ENCODE peak calls at places on chromosomes 4 and X, in six cellular contexts. E is neural progenitor cell, U is left ventricle myocardium inferior, S is GM23248, N is IMR-90, M is endodermal cell. L is an unnamed sample. For H3K9me3, the result is how much of the 10 kb centered on the place peaks cover.

GRCh38 chr4:159227378-159227777 is 124.5 kb downstream of the RAPGEF2 start:
- DNase-seq in E (no peak), U (no peak), S (peak), N (peak), M (no peak), L (no peak)

GRCh38 chr4:10179957-10180602 is 63.5 kb upstream of the WDR1 start:
- DNase-seq in E (no peak), U (no peak), S (peak), N (peak), M (no peak), L (no peak)

GRCh38 chrX:81120936-81121351 is 80.8 kb downstream of the HMGN5 start:
- DNase-seq in E (peak), U (peak), S (peak), N (peak), M (peak), L (peak)

GRCh38 chrX:150558424-150558823 is 10.0 kb upstream of the MTM1 start:
- DNase-seq in E (peak), U (no peak), S (no peak), N (no peak), M (peak), L (no peak)

GRCh38 chrX:9730078-9730477 is 35.6 kb downstream of the GPR143 start:
- DNase-seq in E (no peak), U (no peak), S (no peak), N (no peak), M (no peak), L (no peak)

GRCh38 chrX:71482228-71482958 is 50.5 kb upstream of the OGT start:
- DNase-seq in E (no peak), U (no peak), S (no peak), N (no peak), M (no peak), L (no peak)

GRCh38 chrX:41153453-41153852 is 68.2 kb downstream of the USP9X start:
- DNase-seq in E (no peak), U (no peak), S (no peak), N (peak), M (no peak), L (no peak)

GRCh38 chr4:1532549-1533395 is 126.5 kb upstream of the NKX1-1 start:
- DNase-seq in E (no peak), U (peak), S (no peak), N (no peak), M (no peak), L (no peak)

GRCh38 chr4:174316546-174316945 is 32.8 kb downstream of the CEP44 start:
- DNase-seq in E (no peak), U (no peak), S (peak), N (peak), M (no peak), L (no peak)

GRCh38 chrX:618761-619450 is 11.7 kb upstream of the SHOX start:
- DNase-seq in E (peak), U (no peak), S (no peak), N (no peak), M (peak), L (no peak)

GRCh38 chrX:21741869-21742701 is 15.8 kb downstream of the SMPX start:
- DNase-seq in E (no peak), U (no peak), S (no peak), N (no peak), M (no peak), L (peak)

GRCh38 chr4:7872264-7872771 is 67.3 kb downstream of the AFAP1 start:
- DNase-seq in E (no peak), U (no peak), S (peak), N (peak), M (no peak), L (peak)

GRCh38 chr4:63901311-63901710 is 507.9 kb downstream of the TECRL start:
- DNase-seq in E (no peak), U (no peak), S (no peak), N (no peak), M (no peak), L (no peak)

GRCh38 chr4:56744030-56744429 is 62.9 kb upstream of the HOPX start:
- DNase-seq in E (no peak), U (no peak), S (no peak), N (no peak), M (no peak), L (no peak)

GRCh38 chr4:26930964-26931363 is 70.3 kb downstream of the STIM2 start:
- DNase-seq in E (peak), U (no peak), S (no peak), N (no peak), M (no peak), L (no peak)

GRCh38 chrX:19709812-19710518 is 177.4 kb downstream of the SH3KBP1 start:
- DNase-seq in E (no peak), U (no peak), S (peak), N (peak), M (no peak), L (no peak)

GRCh38 chrX:43870758-43871419 is 11.4 kb downstream of the MAOB start:
- DNase-seq in E (no peak), U (peak), S (no peak), N (no peak), M (no peak), L (no peak)

GRCh38 chrX:134538316-134538715 is 78.4 kb downstream of the HPRT1 start:
- DNase-seq in E (no peak), U (no peak), S (no peak), N (no peak), M (no peak), L (no peak)
- H3K27ac ChIP-seq in E (no peak), U (peak), S (no peak), N (no peak), M (no peak), L (no peak)

GRCh38 chrX:115936008-115936407 is 234.5 kb upstream of the AGTR2 start:
- DNase-seq in E (no peak), U (no peak), S (no peak), N (no peak), M (no peak), L (no peak)
- H3K9me3 ChIP-seq in E (under half), U (under half), S (under half), N (under half), M (under half), L (under half)

GRCh38 chr4:119942806-119943205 is 123.8 kb downstream of the MAD2L1 start:
- DNase-seq in E (no peak), U (no peak), S (no peak), N (peak), M (no peak), L (no peak)

GRCh38 chr4:119940557-119940956 is 126.1 kb downstream of the MAD2L1 start:
- DNase-seq in E (no peak), U (no peak), S (no peak), N (no peak), M (no peak), L (no peak)

GRCh38 chr4:119939066-119939995 is 127.3 kb downstream of the MAD2L1 start:
- DNase-seq in E (no peak), U (no peak), S (no peak), N (peak), M (no peak), L (no peak)
- H3K27ac ChIP-seq in E (no peak), U (peak), S (no peak), N (peak), M (no peak), L (no peak)

GRCh38 chrX:45505214-45505613 is 304.5 kb upstream of the DIPK2B start:
- DNase-seq in E (no peak), U (no peak), S (peak), N (peak), M (no peak), L (no peak)
- H3K9me3 ChIP-seq in E (under half), U (under half), S (under half), N (under half), M (under half), L (under half)

DNA sequence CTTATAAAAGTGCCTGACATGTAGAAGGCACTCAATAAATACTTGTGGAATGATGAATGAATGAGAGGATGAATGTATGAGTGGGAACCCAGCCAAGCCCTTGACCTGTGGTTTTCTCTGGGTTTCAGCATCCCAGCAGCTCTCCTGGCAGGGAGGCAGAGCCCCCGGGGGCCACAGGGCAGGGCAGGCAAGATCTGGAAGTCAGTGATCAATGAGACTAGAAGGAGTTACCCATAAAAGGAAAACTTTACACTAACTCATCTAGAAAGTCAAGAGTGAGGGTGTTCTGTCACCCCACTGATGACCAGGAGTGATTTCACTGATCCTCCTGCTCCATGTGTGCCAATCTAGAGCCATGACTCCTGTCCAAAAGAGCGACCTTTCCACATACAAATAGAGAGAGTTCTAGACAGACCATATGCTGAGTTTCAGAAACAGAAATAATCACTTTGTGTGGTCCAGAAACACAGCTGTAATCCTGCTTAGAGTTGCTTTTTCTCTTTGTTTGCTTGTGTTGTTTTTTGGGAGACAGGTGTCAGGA is 37.4 kb downstream of the MGARP start:
- DNase-seq in E (no peak), U (no peak), S (peak), N (peak), M (no peak), L (no peak)
- H3K27ac ChIP-seq in E (no peak), U (no peak), S (peak), N (peak), M (no peak), L (no peak)

GRCh38 chrX:123236868-123237267 is 52.8 kb downstream of the GRIA3 start:
- DNase-seq in E (peak), U (no peak), S (no peak), N (no peak), M (no peak), L (no peak)
- H3K9me3 ChIP-seq in E (under half), U (under half), S (under half), N (under half), M (under half), L (under half)

DNA sequence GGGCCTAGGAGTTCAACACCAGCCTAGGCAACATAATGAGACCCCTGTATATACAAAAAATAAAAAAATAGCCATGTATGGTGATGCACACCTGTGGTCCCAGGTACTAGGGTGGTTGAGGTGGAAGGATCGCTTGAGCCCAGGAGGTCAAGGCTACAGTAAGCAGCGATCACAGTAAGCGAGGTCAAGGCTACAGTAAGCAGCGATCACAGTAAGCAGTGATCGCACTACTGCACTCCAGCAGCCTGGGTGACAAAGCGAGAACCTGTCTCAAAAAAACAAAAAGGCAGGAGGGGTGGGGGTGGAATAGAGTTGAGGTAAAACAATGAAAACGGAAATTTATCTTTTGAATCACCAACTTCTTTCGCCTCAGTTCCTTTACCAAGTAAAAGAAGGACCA is 29.4 kb downstream of the TBCK start:
- DNase-seq in E (no peak), U (no peak), S (no peak), N (no peak), M (no peak), L (no peak)
- H3K27ac ChIP-seq in E (no peak), U (no peak), S (peak), N (no peak), M (no peak), L (no peak)

L was measured in WERI-Rb-1.